ENCODE peak calls at places on chromosomes 12 and 14, in five cellular contexts. S is colonic mucosa; M is CD4-positive, alpha-beta T cell; J is hepatocyte; W is adrenal gland. P is an unnamed sample.
A peak's percentile ranks its signal among the peaks of the same experiment; 100 is the strongest.

GRCh38 chr12:117836999-117837736 is 131.6 kb downstream of the KSR2 start:
- DNase-seq in S (peak; percentile 84), M (peak; percentile 67), J (peak; percentile 86), W (peak; percentile 74), P (peak; percentile 67)

GRCh38 chr12:76571256-76571655 is 11.7 kb upstream of the OSBPL8 start:
- DNase-seq in W (no peak), S (no peak), M (no peak), J (no peak), P (no peak)

GRCh38 chr12:75938189-75938588 is 93.4 kb downstream of the PHLDA1 start:
- DNase-seq in W (no peak), S (no peak), M (no peak), J (no peak), P (no peak)

GRCh38 chr12:26195641-26196423 is 459 bp downstream of the SSPN start:
- DNase-seq in S (peak; percentile 60), J (peak; percentile 60), W (peak; percentile 72), M (no peak), P (no peak)

GRCh38 chr12:28708918-28709371 is 440.1 kb upstream of the FAR2 start:
- DNase-seq in W (no peak), S (no peak), J (no peak), M (no peak), P (no peak)

GRCh38 chr12:93860659-93861373 is 183.6 kb downstream of the CRADD start:
- DNase-seq in S (no peak), M (no peak), J (no peak), W (no peak), P (no peak)

GRCh38 chr14:105944632-105945610 is 418.5 kb downstream of the TMEM121 start:
- DNase-seq in M (peak; percentile 71), S (peak; percentile 68), W (peak; percentile 51), J (no peak), P (peak; percentile 64)

GRCh38 chr12:85016423-85016822 is 19.7 kb downstream of the TSPAN19 start:
- DNase-seq in M (no peak), W (no peak), S (no peak), J (no peak), P (peak; percentile 86)

GRCh38 chr12:126784328-126784921 is 1482.5 kb upstream of the TMEM132C start:
- DNase-seq in J (peak; percentile 79), W (peak; percentile 16), M (no peak), S (peak; percentile 39), P (peak; percentile 3)

GRCh38 chr14:35369701-35370191 is 34.8 kb downstream of the NFKBIA start:
- DNase-seq in W (no peak), S (no peak), M (no peak), J (no peak), P (peak; percentile 89)

GRCh38 chr14:93732524-93732923 is 55.8 kb downstream of the PRIMA1 start:
- DNase-seq in S (no peak), J (no peak), W (no peak), M (no peak), P (no peak)

GRCh38 chr12:104790296-104791125 is 167.6 kb downstream of the SLC41A2 start:
- DNase-seq in M (peak; percentile 39), W (peak; percentile 50), S (peak; percentile 38), J (peak; percentile 64), P (peak; percentile 12)

GRCh38 chr12:104582739-104583138 is 126.0 kb downstream of the CHST11 start:
- DNase-seq in M (no peak), W (no peak), J (no peak), S (no peak), P (no peak)

GRCh38 chr12:39532448-39532847 is 87.2 kb downstream of the ABCD2 start:
- DNase-seq in W (no peak), S (no peak), M (no peak), J (no peak), P (no peak)

GRCh38 chr12:92469837-92470236 is 233.0 kb upstream of the PLEKHG7 start:
- DNase-seq in W (peak; percentile 68), S (no peak), M (no peak), J (peak; percentile 23), P (no peak)

GRCh38 chr12:113457710-113458109 is 14.0 kb downstream of the LHX5 start:
- DNase-seq in J (no peak), M (no peak), S (no peak), W (no peak), P (no peak)

GRCh38 chr14:100341301-100342031 is 18.3 kb downstream of the SLC25A47 start:
- DNase-seq in J (peak; percentile 62), M (no peak), W (peak; percentile 80), S (no peak), P (peak; percentile 27)

GRCh38 chr12:69720748-69721147 is 17.9 kb upstream of the RAB3IP start:
- DNase-seq in M (no peak), W (no peak), J (peak; percentile 13), S (no peak), P (no peak)

GRCh38 chr14:101719708-101720107 is 41.8 kb upstream of the PPP2R5C start:
- DNase-seq in M (no peak), S (peak; percentile 17), J (no peak), W (no peak), P (no peak)

GRCh38 chr12:27844427-27845090 is 64.5 kb upstream of the MANSC4 start:
- DNase-seq in S (no peak), W (no peak), J (peak; percentile 23), M (no peak), P (no peak)

GRCh38 chr12:93857279-93857894 is 180.2 kb downstream of the CRADD start:
- DNase-seq in M (no peak), J (no peak), W (peak; percentile 63), S (no peak), P (peak; percentile 23)

GRCh38 chr14:91258021-91258618 is 13.6 kb upstream of the GPR68 start:
- DNase-seq in W (peak; percentile 22), S (no peak), M (no peak), J (no peak), P (peak; percentile 75)

GRCh38 chr14:93527076-93527692 is 96.4 kb downstream of the UNC79 start:
- DNase-seq in M (no peak), J (no peak), W (no peak), S (no peak), P (no peak)

GRCh38 chr12:87365423-87365822 is 663.8 kb downstream of the C12orf50 start:
- DNase-seq in M (no peak), S (no peak), W (no peak), J (no peak), P (no peak)

GRCh38 chr12:66329941-66330340 is 27.6 kb downstream of the HELB start:
- DNase-seq in S (no peak), W (no peak), J (no peak), M (no peak), P (peak; percentile 53)

GRCh38 chr12:19032826-19033225 is 96.7 kb upstream of the PLEKHA5 start:
- DNase-seq in S (no peak), J (no peak), W (no peak), M (no peak), P (no peak)

GRCh38 chr12:19030603-19031002 is 98.9 kb upstream of the PLEKHA5 start:
- DNase-seq in W (no peak), J (no peak), M (no peak), S (no peak), P (peak; percentile 18)

GRCh38 chr12:19033244-19033643 is 96.3 kb upstream of the PLEKHA5 start:
- DNase-seq in J (no peak), S (no peak), M (no peak), W (no peak), P (no peak)

GRCh38 chr12:19030180-19030579 is 99.4 kb upstream of the PLEKHA5 start:
- DNase-seq in S (no peak), J (no peak), W (no peak), M (no peak), P (peak; percentile 3)

GRCh38 chr12:19031032-19031431 is 98.5 kb upstream of the PLEKHA5 start:
- DNase-seq in J (peak; percentile 22), W (no peak), S (no peak), M (no peak), P (peak; percentile 84)
- TF ChIP-seq CTCF in J (no peak), W (no peak), S (no peak), M (no peak), P (no peak)

GRCh38 chr14:68000516-68000915 is 180.9 kb downstream of the RAD51B start:
- DNase-seq in J (no peak), W (no peak), M (no peak), S (no peak), P (no peak)

GRCh38 chr14:67999290-67999689 is 179.7 kb downstream of the RAD51B start:
- DNase-seq in W (no peak), M (no peak), J (no peak), S (no peak), P (no peak)

GRCh38 chr14:67999693-68000384 is 180.3 kb downstream of the RAD51B start:
- DNase-seq in W (no peak), S (no peak), M (no peak), J (peak; percentile 17), P (peak; percentile 75)

GRCh38 chr14:67996235-67996634 is 176.7 kb downstream of the RAD51B start:
- DNase-seq in W (no peak), S (no peak), M (no peak), J (no peak), P (no peak)

GRCh38 chr14:67998804-67999203 is 179.2 kb downstream of the RAD51B start:
- DNase-seq in S (no peak), W (no peak), M (no peak), J (no peak), P (no peak)
- H3K27ac ChIP-seq in S (no peak overlapping the region), W (no peak overlapping the region), M (no peak overlapping the region), J (peak overlapping the region; percentile 60), P (no peak overlapping the region)

DNA sequence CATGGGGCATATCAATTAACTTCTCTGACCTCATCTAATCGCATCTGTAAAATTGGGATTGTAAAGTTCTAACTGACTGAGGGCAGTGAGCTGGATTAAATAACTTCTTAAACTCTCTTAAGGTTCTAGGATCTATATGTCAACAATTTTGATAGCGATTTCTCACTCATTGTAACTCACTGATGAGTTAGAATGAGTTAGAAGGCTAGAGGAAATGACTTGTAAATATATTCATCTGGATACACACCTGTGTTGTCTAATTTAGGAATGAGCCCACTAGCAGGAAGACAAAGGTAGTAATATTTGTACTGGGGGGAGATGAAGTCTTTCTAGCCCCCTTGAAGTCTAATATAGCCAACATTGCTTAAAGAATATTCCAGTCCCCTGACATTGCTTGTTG is 46.3 kb upstream of the CERS5 start:
- DNase-seq in W (no peak), S (no peak), M (no peak), J (no peak), P (no peak)
- TF ChIP-seq CTCF in W (no peak), S (no peak), M (no peak), J (no peak), P (no peak)

GRCh38 chr12:53467880-53468279 is 16.0 kb downstream of the PCBP2 start:
- DNase-seq in J (no peak), W (no peak), M (no peak), S (no peak), P (no peak)

GRCh38 chr12:53465679-53466078 is 13.8 kb downstream of the PCBP2 start:
- DNase-seq in M (no peak), W (no peak), S (no peak), J (no peak), P (no peak)

GRCh38 chr12:53467082-53467481 is 15.2 kb downstream of the PCBP2 start:
- DNase-seq in J (no peak), W (no peak), M (no peak), S (no peak), P (no peak)

GRCh38 chr12:53468286-53468685 is 16.4 kb downstream of the PCBP2 start:
- DNase-seq in W (no peak), S (no peak), M (no peak), J (no peak), P (no peak)

DNA sequence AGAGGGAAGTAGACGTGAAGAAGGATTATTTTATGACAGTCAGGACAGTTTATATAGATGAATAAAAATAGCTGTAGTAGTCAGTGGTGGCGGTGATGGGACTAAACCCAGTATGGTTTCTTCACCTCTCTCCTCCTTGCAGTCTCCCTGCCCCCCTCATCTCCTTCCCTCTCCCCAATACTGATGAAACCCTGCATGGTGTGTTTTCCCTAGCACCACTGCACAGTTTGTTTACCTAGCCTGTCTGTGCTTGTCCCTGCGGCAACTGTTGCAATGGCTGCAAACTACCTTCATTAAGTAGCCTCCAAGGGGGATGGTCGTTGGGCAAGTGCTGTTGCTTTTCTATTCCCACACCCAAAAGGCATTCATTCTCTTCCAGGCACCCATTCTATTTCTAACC is 14.7 kb downstream of the PCBP2 start:
- DNase-seq in S (no peak), J (no peak), M (no peak), W (no peak), P (no peak)
- H3K27ac ChIP-seq in S (no peak overlapping the region), J (no peak overlapping the region), M (no peak overlapping the region), W (no peak overlapping the region), P (no peak overlapping the region)